ENCODE peak calls at places on chromosomes 12 and 14, in six cellular contexts. N is foreskin fibroblast, J is right cardiac atrium, S is omental fat pad, U is globus pallidus, Q is NCI-H748 treated with DMSO at 0.1 percent for 48 hours. V is an unnamed sample.

GRCh38 chr14:78232666-78233065 is 62.5 kb downstream of the NRXN3 start:
- DNase-seq in N (no peak), J (no peak), S (no peak), U (no peak), Q (no peak), V (no peak)

GRCh38 chr14:91330111-91330696 is 85.7 kb upstream of the GPR68 start:
- DNase-seq in N (no peak), J (no peak), S (no peak), U (no peak), Q (no peak), V (no peak)

GRCh38 chr12:116434155-116435065 is 124.8 kb upstream of the MAP1LC3B2 start:
- DNase-seq in N (peak; percentile 97), J (peak; percentile 87), S (peak; percentile 57), U (no peak), Q (no peak), V (peak; percentile 88)

GRCh38 chr12:90229771-90230170 is 521.1 kb upstream of the ATP2B1 start:
- DNase-seq in N (peak; percentile 20), J (no peak), S (no peak), U (no peak), Q (no peak), V (no peak)

GRCh38 chr14:68016243-68016914 is 196.8 kb downstream of the RAD51B start:
- DNase-seq in N (peak; percentile 32), J (no peak), S (no peak), U (no peak), Q (no peak), V (no peak)

GRCh38 chr12:66693901-66694513 is 15.1 kb upstream of the GRIP1 start:
- DNase-seq in N (peak; percentile 79), J (peak; percentile 15), S (no peak), U (peak; percentile 71), Q (peak; percentile 52), V (peak; percentile 24)

GRCh38 chr12:101230547-101230946 is 20.5 kb upstream of the SLC5A8 start:
- DNase-seq in N (peak; percentile 82), J (no peak), S (no peak), U (no peak), Q (no peak), V (no peak)

GRCh38 chr12:7588703-7589329 is 76.9 kb downstream of the APOBEC1 start:
- DNase-seq in N (peak; percentile 72), J (no peak), S (peak; percentile 47), U (peak; percentile 54), Q (no peak), V (peak; percentile 33)

GRCh38 chr12:95633049-95633545 is 81.8 kb upstream of the USP44 start:
- DNase-seq in N (peak; percentile 93), J (peak; percentile 29), S (peak; percentile 27), U (no peak), Q (no peak), V (peak; percentile 32)

GRCh38 chr12:75724913-75725312 is 213.5 kb upstream of the KRR1 start:
- DNase-seq in N (peak; percentile 95), J (no peak), S (no peak), U (peak; percentile 11), Q (peak; percentile 29), V (no peak)

GRCh38 chr14:60758875-60759274 is 24.3 kb downstream of the MNAT1 start:
- DNase-seq in N (no peak), J (no peak), S (no peak), U (no peak), Q (no peak), V (no peak)

GRCh38 chr12:12024958-12025682 is 45.6 kb upstream of the BCL2L14 start:
- DNase-seq in N (no peak), J (no peak), S (no peak), U (no peak), Q (no peak), V (no peak)

GRCh38 chr12:66941150-66941549 is 262.3 kb upstream of the GRIP1 start:
- DNase-seq in N (no peak), J (no peak), S (no peak), U (no peak), Q (no peak), V (no peak)

GRCh38 chr12:90979019-90979418 is 24.0 kb upstream of the CCER1 start:
- DNase-seq in N (no peak), J (no peak), S (no peak), U (no peak), Q (no peak), V (no peak)

GRCh38 chr14:100376751-100377171 is 53.6 kb downstream of the SLC25A47 start:
- DNase-seq in N (peak; percentile 56), J (no peak), S (no peak), U (no peak), Q (no peak), V (no peak)

GRCh38 chr14:104096751-104097700 is 11.5 kb downstream of the ASPG start:
- DNase-seq in N (no peak), J (peak; percentile 7), S (no peak), U (no peak), Q (no peak), V (peak; percentile 15)

GRCh38 chr12:108570743-108571603 is 8.6 kb downstream of the ISCU start:
- DNase-seq in N (peak; percentile 85), J (no peak), S (no peak), U (no peak), Q (no peak), V (no peak)

GRCh38 chr12:66144796-66145754 is 14.5 kb upstream of the LLPH start:
- DNase-seq in N (peak; percentile 81), J (peak; percentile 43), S (no peak), U (no peak), Q (peak; percentile 7), V (peak; percentile 51)

GRCh38 chr12:100956311-100956852 is 161.8 kb downstream of the ANO4 start:
- DNase-seq in N (no peak), J (no peak), S (no peak), U (no peak), Q (no peak), V (no peak)

GRCh38 chr12:55937956-55938355 is 7.0 kb downstream of the DGKA start:
- DNase-seq in N (no peak), J (no peak), S (no peak), U (no peak), Q (no peak), V (no peak)

GRCh38 chr14:82915381-82915780 is 1381.7 kb upstream of the SEL1L start:
- DNase-seq in N (no peak), J (no peak), S (no peak), U (no peak), Q (no peak), V (no peak)

V was measured in left cardiac atrium.